ENCODE peak calls at places on chromosomes 13 and 19, in eight cellular contexts. D is GM12878, I is K562, F is HepG2, P is HCT116, Y is Panc1, G is upper lobe of left lung, B is GM23338. S is an unnamed sample.

GRCh38 chr13:48853381-48854102 is 122.2 kb upstream of the FNDC3A start:
- ATAC-seq in D (no peak), Y (no peak), G (no peak), F (no peak), I (no peak), B (no peak), P (no peak), S (no peak)

GRCh38 chr13:49638416-49639072 is 10.2 kb downstream of the ARL11 start:
- ATAC-seq in G (no peak), F (no peak), P (no peak), B (no peak), I (no peak), D (no peak), Y (no peak), S (no peak)

GRCh38 chr13:40624338-40624737 is 42.1 kb downstream of the FOXO1 start:
- ATAC-seq in B (no peak), F (no peak), G (no peak), D (peak), I (no peak), P (no peak), Y (no peak), S (no peak)

GRCh38 chr13:108700421-108701170 is 71.2 kb downstream of the MYO16 start:
- ATAC-seq in D (no peak), I (no peak), B (no peak), P (no peak), F (no peak), G (no peak), Y (peak), S (no peak)

GRCh38 chr13:20349564-20350379 is 117.7 kb upstream of the GJB6 start:
- ATAC-seq in I (no peak), D (no peak), P (no peak), B (peak), G (peak), F (peak), Y (no peak), S (peak)

GRCh38 chr19:14871619-14872230 is 14.2 kb downstream of the OR7A17 start:
- ATAC-seq in F (no peak), D (no peak), Y (no peak), P (peak), I (peak), B (no peak), G (no peak), S (no peak)

GRCh38 chr13:107216046-107216715 is 648.2 kb upstream of the ARGLU1 start:
- ATAC-seq in Y (no peak), D (no peak), G (no peak), I (no peak), F (no peak), B (no peak), P (no peak), S (no peak)

GRCh38 chr13:106617561-106617960 is 49.6 kb upstream of the ARGLU1 start:
- ATAC-seq in I (no peak), G (no peak), B (no peak), Y (no peak), D (no peak), P (no peak), F (no peak), S (no peak)

GRCh38 chr13:73092831-73093230 is 34.0 kb downstream of the KLF5 start:
- ATAC-seq in D (no peak), B (no peak), F (no peak), I (no peak), G (no peak), Y (no peak), P (no peak), S (no peak)

GRCh38 chr13:49932868-49933267 is 3.3 kb downstream of the SPRYD7 start:
- ATAC-seq in Y (no peak), P (no peak), I (no peak), G (no peak), D (no peak), F (no peak), B (no peak), S (no peak)

GRCh38 chr13:24261566-24261965 is 47.8 kb upstream of the C1QTNF9 start:
- ATAC-seq in D (peak), Y (no peak), G (no peak), F (no peak), P (no peak), B (no peak), I (no peak), S (no peak)

GRCh38 chr13:114013336-114013735 is 39.5 kb upstream of the C13orf46 start:
- ATAC-seq in I (no peak), G (no peak), P (no peak), F (no peak), Y (no peak), D (no peak), B (no peak), S (no peak)

GRCh38 chr13:114011226-114011625 is 37.4 kb upstream of the C13orf46 start:
- ATAC-seq in P (no peak), I (no peak), Y (peak), G (no peak), B (no peak), D (no peak), F (no peak), S (no peak)

GRCh38 chr13:114010401-114011101 is 36.7 kb upstream of the C13orf46 start:
- ATAC-seq in I (no peak), D (no peak), G (no peak), F (no peak), P (no peak), B (peak), Y (peak), S (no peak)

GRCh38 chr13:114012921-114013320 is 39.0 kb upstream of the C13orf46 start:
- ATAC-seq in Y (no peak), I (no peak), B (no peak), G (no peak), F (peak), P (no peak), D (no peak), S (no peak)

GRCh38 chr13:114012141-114012540 is 38.3 kb upstream of the C13orf46 start:
- ATAC-seq in I (no peak), B (no peak), P (no peak), G (no peak), Y (peak), F (no peak), D (no peak), S (no peak)
- TF ChIP-seq POLR2AphosphoS5 in I (no peak), B (no peak), P (no peak), G (no peak), Y (no peak), F (no peak), D (no peak), S (no peak)

GRCh38 chr19:55398200-55398947 is 9.2 kb downstream of the UBE2S start:
- ATAC-seq in I (no peak), B (no peak), P (no peak), Y (no peak), G (no peak), D (peak), F (no peak), S (no peak)

GRCh38 chr19:55400281-55401087 is 7.1 kb downstream of the UBE2S start:
- ATAC-seq in Y (peak), B (peak), P (peak), G (no peak), F (no peak), I (peak), D (no peak), S (no peak)

GRCh38 chr19:55406091-55406868 is 1.3 kb downstream of the UBE2S start:
- ATAC-seq in B (no peak), P (no peak), G (no peak), I (no peak), D (no peak), F (no peak), Y (no peak), S (no peak)

GRCh38 chr19:55405638-55406037 is 1.9 kb downstream of the UBE2S start:
- ATAC-seq in P (no peak), G (no peak), F (no peak), D (no peak), I (no peak), B (no peak), Y (no peak), S (no peak)

DNA sequence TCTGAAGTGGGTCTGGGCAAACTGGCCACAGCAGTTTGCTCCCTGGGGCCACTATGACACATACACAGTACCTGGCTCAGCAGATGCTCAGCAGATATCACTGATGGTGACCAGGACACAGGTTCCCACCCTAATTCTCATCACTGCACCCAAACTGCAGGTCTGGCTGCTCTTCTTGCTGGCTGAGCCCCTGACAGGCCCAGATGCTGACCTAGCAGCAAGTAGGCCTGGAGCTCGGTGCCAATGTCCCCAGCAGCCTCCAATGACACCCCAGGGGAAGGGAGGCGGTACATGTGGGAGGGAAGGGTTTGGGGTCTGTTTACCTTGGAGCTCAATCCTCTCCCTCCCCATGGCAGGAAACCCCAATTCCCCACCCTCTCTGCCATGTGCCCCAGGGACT is 5.1 kb downstream of the UBE2S start:
- ATAC-seq in Y (no peak), F (no peak), B (no peak), D (no peak), G (no peak), P (no peak), I (no peak), S (no peak)
- H3K4me3 ChIP-seq in Y (no peak), F (no peak), B (no peak), D (no peak), G (no peak), P (no peak), I (no peak), S (no peak)

GRCh38 chr19:3188627-3189596 is 3.2 kb downstream of the NCLN start:
- ATAC-seq in Y (no peak), G (no peak), F (no peak), D (no peak), P (no peak), B (no peak), I (no peak), S (no peak)
- TF ChIP-seq POLR2AphosphoS5 in Y (no peak), G (no peak), F (no peak), D (no peak), P (no peak), B (no peak), I (no peak), S (no peak)

DNA sequence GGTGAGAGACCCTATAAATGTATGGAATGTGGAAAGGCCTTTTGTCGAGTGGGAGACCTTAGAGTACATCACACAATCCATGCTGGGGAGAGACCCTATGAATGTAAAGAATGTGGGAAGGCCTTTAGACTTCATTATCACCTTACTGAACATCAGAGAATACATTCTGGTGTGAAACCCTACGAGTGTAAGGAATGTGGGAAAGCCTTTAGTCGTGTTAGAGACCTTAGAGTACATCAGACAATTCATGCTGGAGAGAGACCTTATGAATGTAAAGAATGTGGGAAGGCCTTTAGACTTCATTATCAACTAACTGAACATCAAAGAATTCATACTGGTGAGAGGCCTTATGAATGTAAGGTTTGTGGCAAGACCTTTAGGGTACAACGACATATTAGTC is 17.1 kb downstream of the ZNF546 start:
- ATAC-seq in Y (no peak), D (no peak), P (no peak), B (no peak), I (no peak), F (no peak), G (no peak), S (no peak)
- H3K4me3 ChIP-seq in Y (no peak), D (no peak), P (no peak), B (no peak), I (no peak), F (no peak), G (no peak), S (no peak)

GRCh38 chr19:31448221-31448657 is 99.0 kb upstream of the TSHZ3 start:
- ATAC-seq in Y (no peak), I (no peak), B (no peak), D (no peak), P (no peak), G (peak), F (no peak), S (peak)
- TF ChIP-seq POLR2AphosphoS5 in Y (no peak), I (no peak), B (no peak), D (no peak), P (no peak), G (peak), F (no peak), S (no peak)

DNA sequence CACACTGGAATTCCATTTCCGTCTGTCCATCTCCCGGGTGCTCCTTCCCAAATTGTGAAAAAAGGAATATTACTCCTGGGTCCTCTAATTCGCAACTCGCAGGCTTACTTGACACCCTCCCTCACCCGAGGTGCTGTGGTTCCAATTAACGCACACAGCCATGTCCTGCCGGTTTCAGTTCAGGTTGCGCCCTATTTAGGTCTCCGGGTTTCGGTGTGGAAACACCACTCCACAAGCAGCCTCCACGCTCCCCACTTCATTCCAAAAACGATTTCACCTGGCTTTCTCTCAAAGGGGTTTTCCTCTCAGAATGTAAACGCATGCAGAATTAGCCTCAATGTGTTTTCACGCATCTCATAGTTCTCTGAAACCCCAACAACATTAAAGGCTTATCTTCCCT is 37.9 kb downstream of the NAXD start:
- ATAC-seq in Y (no peak), I (no peak), F (no peak), G (no peak), P (no peak), B (no peak), D (peak), S (no peak)
- H3K4me3 ChIP-seq in Y (no peak), I (no peak), F (no peak), G (no peak), P (no peak), B (no peak), D (no peak), S (no peak)

DNA sequence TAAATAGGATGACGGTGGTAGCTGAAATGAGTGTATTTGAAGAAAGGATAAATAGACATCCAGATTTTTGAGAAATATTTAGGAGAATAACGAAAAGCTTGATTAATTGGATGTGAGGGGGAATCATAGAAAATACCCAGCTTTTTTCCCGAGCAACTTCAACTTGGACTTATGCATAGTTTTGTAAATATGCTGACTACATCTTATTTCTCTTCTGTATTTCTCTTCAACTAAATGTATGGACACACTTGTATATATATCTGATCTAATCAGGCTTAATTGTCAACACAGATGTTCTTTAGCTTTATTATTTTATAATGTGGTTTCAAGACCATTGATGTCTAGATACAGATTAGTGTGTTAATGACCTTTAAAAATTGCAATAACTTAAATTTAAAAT is 685.0 kb downstream of the SLITRK1 start:
- ATAC-seq in G (no peak), B (no peak), I (no peak), Y (no peak), P (no peak), D (no peak), F (no peak), S (no peak)
- TF ChIP-seq POLR2AphosphoS5 in G (no peak), B (no peak), I (no peak), Y (no peak), P (no peak), D (no peak), F (no peak), S (no peak)